ENCODE peak calls at places on chromosome 21, in seven cellular contexts. B, J, E, K, G, X and L are unnamed samples.

GRCh38 chr21:18772404-18772803 is 368.8 kb upstream of the TMPRSS15 start:
- DNase-seq in B (no peak), J (no peak), E (no peak), K (no peak), G (no peak), X (no peak), L (no peak)

GRCh38 chr21:45988366-45989347 is 7.1 kb downstream of the COL6A1 start:
- DNase-seq in B (no peak), J (no peak), E (no peak), K (no peak), G (no peak), X (no peak), L (no peak)

GRCh38 chr21:36065497-36066036 is 4.3 kb upstream of the CBR1 start:
- DNase-seq in B (no peak), J (peak), E (peak), K (no peak), G (no peak), X (peak), L (no peak)

GRCh38 chr21:31514598-31514997 is 144.9 kb upstream of the SOD1 start:
- DNase-seq in B (peak), J (no peak), E (no peak), K (peak), G (peak), X (no peak), L (peak)

GRCh38 chr21:21715286-21715969 is 717.2 kb downstream of the NCAM2 start:
- DNase-seq in B (no peak), J (peak), E (peak), K (no peak), G (no peak), X (no peak), L (peak)

GRCh38 chr21:31248598-31248997 is 95.5 kb downstream of the TIAM1 start:
- DNase-seq in B (no peak), J (peak), E (peak), K (no peak), G (no peak), X (peak), L (peak)

GRCh38 chr21:18529253-18529652 is 125.7 kb upstream of the TMPRSS15 start:
- DNase-seq in B (no peak), J (no peak), E (peak), K (no peak), G (no peak), X (no peak), L (no peak)

GRCh38 chr21:25670726-25671125 is 31.7 kb downstream of the JAM2 start:
- DNase-seq in B (no peak), J (peak), E (no peak), K (no peak), G (no peak), X (no peak), L (no peak)

GRCh38 chr21:30206551-30207251 is 9.2 kb downstream of the CLDN8 start:
- DNase-seq in B (no peak), J (no peak), E (peak), K (no peak), G (no peak), X (no peak), L (peak)

GRCh38 chr21:33158654-33159053 is 71.1 kb upstream of the IFNAR2 start:
- DNase-seq in B (no peak), J (no peak), E (no peak), K (no peak), G (no peak), X (no peak), L (no peak)

GRCh38 chr21:36615274-36615964 is 83.5 kb upstream of the SIM2 start:
- DNase-seq in B (no peak), J (no peak), E (no peak), K (peak), G (peak), X (no peak), L (peak)

GRCh38 chr21:31299291-31300147 is 44.5 kb downstream of the TIAM1 start:
- DNase-seq in B (no peak), J (no peak), E (no peak), K (no peak), G (no peak), X (no peak), L (no peak)

GRCh38 chr21:32777269-32777668 is 5.7 kb upstream of the PAXBP1 start:
- DNase-seq in B (no peak), J (peak), E (no peak), K (no peak), G (no peak), X (no peak), L (no peak)

GRCh38 chr21:38376235-38376634 is 119.4 kb downstream of the KCNJ15 start:
- DNase-seq in B (no peak), J (no peak), E (no peak), K (no peak), G (no peak), X (no peak), L (no peak)

GRCh38 chr21:36992671-36993070 is 13.8 kb upstream of the RIPPLY3 start:
- DNase-seq in B (no peak), J (no peak), E (no peak), K (peak), G (no peak), X (peak), L (peak)

GRCh38 chr21:38267136-38267535 is 10.3 kb downstream of the KCNJ15 start:
- DNase-seq in B (no peak), J (no peak), E (no peak), K (no peak), G (no peak), X (no peak), L (no peak)

GRCh38 chr21:42724226-42724920 is 71.0 kb downstream of the PDE9A start:
- DNase-seq in B (no peak), J (peak), E (peak), K (no peak), G (no peak), X (no peak), L (no peak)

GRCh38 chr21:24903954-24904635 is 703.2 kb downstream of the MRPL39 start:
- DNase-seq in B (no peak), J (no peak), E (no peak), K (no peak), G (no peak), X (no peak), L (no peak)

GRCh38 chr21:21612446-21612845 is 614.2 kb downstream of the NCAM2 start:
- DNase-seq in B (peak), J (peak), E (peak), K (peak), G (no peak), X (peak), L (peak)

GRCh38 chr21:39105836-39106235 is 77.4 kb downstream of the PSMG1 start:
- DNase-seq in B (no peak), J (no peak), E (no peak), K (no peak), G (no peak), X (no peak), L (no peak)

GRCh38 chr21:17050156-17050555 is 462.7 kb upstream of the CXADR start:
- DNase-seq in B (no peak), J (peak), E (no peak), K (no peak), G (no peak), X (no peak), L (peak)

GRCh38 chr21:39670741-39671140 is 58.0 kb downstream of the B3GALT5 start:
- DNase-seq in B (no peak), J (no peak), E (no peak), K (no peak), G (no peak), X (no peak), L (no peak)

GRCh38 chr21:36542312-36543101 is 62.6 kb upstream of the CLDN14 start:
- DNase-seq in B (no peak), J (no peak), E (no peak), K (peak), G (peak), X (peak), L (peak)

GRCh38 chr21:23578027-23578426 is 2029.3 kb downstream of the MRPL39 start:
- DNase-seq in B (no peak), J (no peak), E (no peak), K (no peak), G (no peak), X (no peak), L (no peak)

GRCh38 chr21:38741976-38742309 is 63.8 kb upstream of the ETS2 start:
- DNase-seq in B (no peak), J (no peak), E (no peak), K (no peak), G (no peak), X (peak), L (no peak)

GRCh38 chr21:45330075-45330781 is 42.5 kb upstream of the POFUT2 start:
- DNase-seq in B (no peak), J (peak), E (peak), K (peak), G (no peak), X (no peak), L (peak)

GRCh38 chr21:35945089-35945671 is 115.1 kb downstream of the SETD4 start:
- DNase-seq in B (no peak), J (no peak), E (no peak), K (no peak), G (no peak), X (no peak), L (no peak)

GRCh38 chr21:46092811-46093667 is 4.9 kb upstream of the COL6A2 start:
- DNase-seq in B (no peak), J (no peak), E (no peak), K (no peak), G (no peak), X (no peak), L (no peak)

GRCh38 chr21:45318146-45318555 is 30.5 kb upstream of the POFUT2 start:
- DNase-seq in B (no peak), J (no peak), E (no peak), K (no peak), G (no peak), X (no peak), L (no peak)

GRCh38 chr21:17802568-17802967 is 16.6 kb downstream of the C21orf91 start:
- DNase-seq in B (no peak), J (peak), E (peak), K (no peak), G (no peak), X (no peak), L (no peak)

GRCh38 chr21:17803536-17803935 is 15.6 kb downstream of the C21orf91 start:
- DNase-seq in B (no peak), J (no peak), E (no peak), K (no peak), G (no peak), X (no peak), L (no peak)

GRCh38 chr21:39319251-39319756 is 5.9 kb upstream of the BRWD1 start:
- DNase-seq in B (no peak), J (peak), E (no peak), K (no peak), G (no peak), X (no peak), L (no peak)

GRCh38 chr21:31558839-31559367 is 100.6 kb upstream of the SOD1 start:
- DNase-seq in B (peak), J (peak), E (peak), K (peak), G (peak), X (peak), L (peak)

DNA sequence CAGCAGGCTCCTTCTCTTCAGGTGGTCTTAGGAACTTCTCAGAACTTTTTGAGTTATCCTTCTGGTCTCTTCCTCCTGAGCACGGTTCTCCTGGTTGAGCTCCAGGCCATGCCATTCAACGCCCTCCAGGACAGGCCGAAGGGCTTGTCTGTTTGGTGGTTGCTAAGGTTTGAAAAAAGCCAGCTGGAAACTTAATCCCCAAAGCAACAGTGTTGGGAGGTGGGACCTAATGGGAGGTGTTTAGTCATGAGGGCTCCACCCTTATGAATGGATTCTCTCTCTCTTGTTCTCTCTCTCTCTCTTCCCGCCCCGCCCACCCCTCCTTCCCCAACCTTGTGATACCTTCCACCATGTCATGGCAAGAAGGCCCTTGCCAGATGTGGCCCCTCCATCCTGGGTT is 856 bp downstream of the KCNE1 start:
- DNase-seq in B (no peak), J (no peak), E (peak), K (no peak), G (no peak), X (no peak), L (peak)
- H3K27ac ChIP-seq in B (no peak), J (no peak), E (no peak), K (no peak), G (no peak), X (no peak), L (no peak)

DNA sequence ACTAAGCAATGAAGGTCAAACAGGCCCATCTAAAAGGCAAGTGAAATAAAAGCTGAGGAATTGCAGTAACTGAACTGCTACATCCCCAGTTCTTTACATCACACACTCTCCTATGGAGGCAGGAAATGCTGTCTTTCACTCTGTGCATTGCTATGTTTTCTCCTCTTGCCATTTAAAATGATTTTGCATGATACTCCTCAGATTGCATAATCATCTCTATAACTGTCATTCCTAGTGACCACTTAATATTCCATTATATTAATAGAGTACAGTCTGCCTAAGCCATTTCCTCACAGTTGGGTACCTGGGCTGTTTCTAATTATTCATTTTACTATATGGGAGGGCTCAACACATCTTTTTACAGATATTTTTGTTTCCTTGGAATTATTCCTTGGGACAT is 92.4 kb upstream of the KCNE2 start:
- DNase-seq in B (no peak), J (no peak), E (no peak), K (no peak), G (no peak), X (no peak), L (no peak)
- H3K9ac ChIP-seq in B (no peak), J (no peak), E (no peak), K (no peak), G (no peak), X (no peak), L (no peak)

GRCh38 chr21:15430023-15430422 is 299.8 kb upstream of the USP25 start:
- DNase-seq in B (no peak), J (no peak), E (no peak), K (no peak), G (no peak), X (no peak), L (peak)
- H2BK120ac ChIP-seq in B (no peak), J (no peak), E (no peak), K (no peak), G (no peak), X (no peak), L (no peak)

GRCh38 chr21:41643246-41643966 is 123.4 kb downstream of the RIPK4 start:
- DNase-seq in B (no peak), J (no peak), E (no peak), K (no peak), G (no peak), X (no peak), L (no peak)
- H3K27ac ChIP-seq in B (no peak), J (no peak), E (no peak), K (no peak), G (no peak), X (no peak), L (no peak)

GRCh38 chr21:19781881-19782652 is 1216.1 kb upstream of the NCAM2 start:
- DNase-seq in B (no peak), J (no peak), E (peak), K (peak), G (no peak), X (no peak), L (peak)
- H3K9ac ChIP-seq in B (no peak), J (no peak), E (no peak), K (no peak), G (no peak), X (no peak), L (no peak)

GRCh38 chr21:28110074-28110473 is 882.6 kb downstream of the LTN1 start:
- DNase-seq in B (no peak), J (no peak), E (no peak), K (no peak), G (no peak), X (no peak), L (no peak)

GRCh38 chr21:28118570-28118969 is 874.1 kb downstream of the LTN1 start:
- DNase-seq in B (no peak), J (no peak), E (no peak), K (no peak), G (no peak), X (no peak), L (no peak)

GRCh38 chr21:28111151-28111619 is 881.5 kb downstream of the LTN1 start:
- DNase-seq in B (no peak), J (peak), E (peak), K (no peak), G (no peak), X (no peak), L (no peak)

DNA sequence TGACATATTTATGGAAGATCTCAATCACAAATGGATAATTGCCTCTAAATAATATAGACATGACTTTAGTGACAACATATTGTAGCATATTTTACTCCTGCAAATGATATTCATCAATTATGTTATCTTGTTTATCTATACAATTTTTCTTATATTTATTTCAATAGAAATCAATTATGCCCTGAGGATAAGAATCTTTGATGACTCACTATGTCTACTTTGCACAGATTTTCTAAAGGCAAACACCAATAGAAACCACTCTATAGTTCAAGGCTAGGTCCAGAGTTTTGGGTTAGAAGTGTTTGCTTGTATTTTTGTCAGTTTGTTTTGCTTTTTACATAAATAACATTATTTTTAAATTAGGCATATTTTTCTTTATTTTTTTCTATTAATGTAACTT is 879.0 kb downstream of the LTN1 start:
- DNase-seq in B (no peak), J (no peak), E (no peak), K (no peak), G (no peak), X (no peak), L (no peak)
- H2BK120ac ChIP-seq in B (no peak), J (peak), E (no peak), K (no peak), G (no peak), X (no peak), L (no peak)

GRCh38 chr21:43827015-43827611 is 37.7 kb downstream of the RRP1 start:
- DNase-seq in B (no peak), J (peak), E (peak), K (no peak), G (no peak), X (no peak), L (no peak)

GRCh38 chr21:43825610-43825935 is 36.2 kb downstream of the RRP1 start:
- DNase-seq in B (no peak), J (no peak), E (no peak), K (no peak), G (no peak), X (no peak), L (no peak)

GRCh38 chr21:43825936-43826622 is 36.7 kb downstream of the RRP1 start:
- DNase-seq in B (no peak), J (no peak), E (no peak), K (peak), G (no peak), X (no peak), L (peak)

GRCh38 chr21:43824883-43825609 is 35.7 kb downstream of the RRP1 start:
- DNase-seq in B (no peak), J (no peak), E (no peak), K (no peak), G (no peak), X (no peak), L (no peak)

GRCh38 chr21:43826623-43826974 is 37.2 kb downstream of the RRP1 start:
- DNase-seq in B (no peak), J (no peak), E (no peak), K (no peak), G (no peak), X (no peak), L (no peak)
- H3K27ac ChIP-seq in B (no peak), J (no peak), E (no peak), K (no peak), G (no peak), X (no peak), L (no peak)

DNA sequence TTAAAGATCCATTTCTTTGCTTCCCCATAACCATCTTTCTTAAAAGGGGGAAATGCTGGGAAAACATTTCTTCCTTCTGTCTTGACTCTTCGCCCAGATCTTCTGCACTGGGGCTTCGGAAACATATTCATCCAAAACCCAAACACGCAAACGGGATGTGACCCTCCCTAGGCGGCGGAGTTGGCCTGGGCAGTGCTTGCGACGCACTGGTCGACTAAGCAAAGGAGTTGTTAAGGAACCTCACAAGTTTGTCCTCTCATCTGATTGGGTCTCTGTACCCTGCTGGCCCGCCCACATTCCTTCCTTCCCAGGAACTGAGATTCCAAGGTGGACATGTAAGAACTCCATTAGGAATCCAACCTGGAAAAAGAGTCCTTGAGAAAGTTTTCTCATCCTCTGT is 2.5 kb downstream of the ADAMTS5 start:
- DNase-seq in B (no peak), J (peak), E (peak), K (peak), G (no peak), X (no peak), L (peak)
- H3K9ac ChIP-seq in B (no peak), J (peak), E (peak), K (no peak), G (no peak), X (no peak), L (peak)